ENCODE peak calls at places on chromosomes 7 and 10, in six cellular contexts. B is glutamatergic neuron, P is T-cell, I is GM23338, Q is skeletal muscle cell, L is sciatic nerve. T is an unnamed sample.

GRCh38 chr10:128043259-128044045 is 82.8 kb downstream of the MKI67 start:
- DNase-seq in B (no peak), P (no peak), I (no peak), Q (no peak), L (no peak), T (no peak)

GRCh38 chr7:42315631-42316030 is 78.6 kb upstream of the GLI3 start:
- DNase-seq in B (no peak), P (no peak), I (no peak), Q (peak; percentile 12), L (no peak), T (no peak)

GRCh38 chr7:156493942-156494341 is 146.6 kb upstream of the RNF32 start:
- DNase-seq in B (no peak), P (no peak), I (no peak), Q (no peak), L (no peak), T (no peak)

GRCh38 chr7:107473975-107474598 is 4.2 kb downstream of the GPR22 start:
- DNase-seq in B (no peak), P (no peak), I (no peak), Q (no peak), L (no peak), T (no peak)

GRCh38 chr7:95470452-95470851 is 15.3 kb upstream of the ASB4 start:
- DNase-seq in B (no peak), P (no peak), I (peak; percentile 15), Q (peak; percentile 59), L (no peak), T (no peak)

GRCh38 chr7:35025391-35025870 is 11.9 kb downstream of the DPY19L1 start:
- DNase-seq in B (no peak), P (no peak), I (no peak), Q (no peak), L (no peak), T (no peak)

GRCh38 chr7:151687523-151688235 is 168.0 kb upstream of the RHEB start:
- DNase-seq in B (no peak), P (no peak), I (peak; percentile 84), Q (peak; percentile 74), L (no peak), T (no peak)

GRCh38 chr10:30436200-30436599 is 2.2 kb downstream of the MAP3K8 start:
- DNase-seq in B (no peak), P (no peak), I (peak; percentile 81), Q (no peak), L (no peak), T (no peak)

GRCh38 chr10:68871105-68871711 is 29.9 kb upstream of the DDX50 start:
- DNase-seq in B (peak; percentile 17), P (no peak), I (peak; percentile 65), Q (peak; percentile 48), L (no peak), T (no peak)